ENCODE peak calls at places on chromosomes 13 and 19, in six cellular contexts. L is dermis microvascular lymphatic vessel endothelial cell, H is MV-4-11, Y is PC-9, R is non-pigmented ciliary epithelial cell, X is ecto neural progenitor cell. Z is an unnamed sample.

GRCh38 chr13:98173431-98173921 is 3.6 kb downstream of the RNF113B start:
- DNase-seq in L (peak), H (no peak), Y (peak), R (peak), X (no peak), Z (peak)

GRCh38 chr13:40582531-40582930 is 83.9 kb downstream of the FOXO1 start:
- DNase-seq in L (no peak), H (no peak), Y (no peak), R (no peak), X (no peak), Z (no peak)

GRCh38 chr13:41428155-41428554 is 29.2 kb upstream of the RGCC start:
- DNase-seq in L (peak), H (no peak), Y (no peak), R (no peak), X (peak), Z (no peak)

GRCh38 chr19:47476438-47476972 is 4.8 kb upstream of the SLC8A2 start:
- DNase-seq in L (no peak), H (no peak), Y (no peak), R (no peak), X (no peak), Z (no peak)

GRCh38 chr13:67064920-67065319 is 165.2 kb downstream of the PCDH9 start:
- DNase-seq in L (no peak), H (no peak), Y (no peak), R (no peak), X (no peak), Z (no peak)

GRCh38 chr13:114026128-114026880 is 52.4 kb upstream of the C13orf46 start:
- DNase-seq in L (no peak), H (no peak), Y (no peak), R (no peak), X (no peak), Z (no peak)

GRCh38 chr13:54574791-54575190 is 1546.2 kb downstream of the OLFM4 start:
- DNase-seq in L (no peak), H (no peak), Y (no peak), R (no peak), X (no peak), Z (peak)

GRCh38 chr19:17969096-17969792 is 2.3 kb downstream of the KCNN1 start:
- DNase-seq in L (no peak), H (no peak), Y (no peak), R (no peak), X (no peak), Z (no peak)

GRCh38 chr13:75250526-75251183 is 231.3 kb downstream of the TBC1D4 start:
- DNase-seq in L (no peak), H (no peak), Y (no peak), R (no peak), X (no peak), Z (no peak)

GRCh38 chr13:64446372-64446771 is 2783.8 kb downstream of the PCDH9 start:
- DNase-seq in L (peak), H (no peak), Y (no peak), R (no peak), X (no peak), Z (no peak)

GRCh38 chr19:30228113-30228725 is 144.0 kb upstream of the ZNF536 start:
- DNase-seq in L (no peak), H (no peak), Y (no peak), R (no peak), X (peak), Z (no peak)

GRCh38 chr13:37835392-37835791 is 34.2 kb downstream of the TRPC4 start:
- DNase-seq in L (no peak), H (no peak), Y (no peak), R (no peak), X (no peak), Z (no peak)

GRCh38 chr13:111265701-111266035 is 54.8 kb upstream of the TEX29 start:
- DNase-seq in L (no peak), H (no peak), Y (no peak), R (no peak), X (no peak), Z (no peak)

GRCh38 chr13:37134411-37135041 is 29.1 kb upstream of the CSNK1A1L start:
- DNase-seq in L (peak), H (no peak), Y (no peak), R (peak), X (no peak), Z (no peak)

GRCh38 chr19:38658462-38659306 is 11.2 kb downstream of the ACTN4 start:
- DNase-seq in L (peak), H (no peak), Y (peak), R (peak), X (no peak), Z (peak)

GRCh38 chr13:57787058-57787791 is 155.7 kb downstream of the PCDH17 start:
- DNase-seq in L (no peak), H (no peak), Y (no peak), R (no peak), X (peak), Z (no peak)

GRCh38 chr13:35648109-35648508 is 171.6 kb upstream of the MAB21L1 start:
- DNase-seq in L (no peak), H (no peak), Y (no peak), R (no peak), X (no peak), Z (no peak)

GRCh38 chr13:113110048-113110851 is 4.7 kb downstream of the F7 start:
- DNase-seq in L (no peak), H (no peak), Y (no peak), R (no peak), X (no peak), Z (no peak)

GRCh38 chr19:8146877-8147575 is 2.4 kb downstream of the FBN3 start:
- DNase-seq in L (no peak), H (no peak), Y (no peak), R (no peak), X (no peak), Z (no peak)

GRCh38 chr13:78323848-78324247 is 279.5 kb downstream of the POU4F1 start:
- DNase-seq in L (peak), H (no peak), Y (peak), R (peak), X (no peak), Z (no peak)

GRCh38 chr19:18478545-18479311 is 40.8 kb upstream of the ISYNA1 start:
- DNase-seq in L (peak), H (peak), Y (peak), R (peak), X (no peak), Z (no peak)

GRCh38 chr13:44422755-44423643 is 49.4 kb downstream of the SERP2 start:
- DNase-seq in L (peak), H (no peak), Y (no peak), R (no peak), X (peak), Z (no peak)

GRCh38 chr19:14073925-14074838 is 1.6 kb downstream of the MISP3 start:
- DNase-seq in L (no peak), H (no peak), Y (peak), R (no peak), X (no peak), Z (peak)